ENCODE peak calls at places on chromosomes 2 and 18, in nine cellular contexts. W, T, F, O, P, H, R, X and L are unnamed samples.

GRCh38 chr2:134331081-134331480 is 77.2 kb downstream of the MGAT5 start:
- DNase-seq in X (no peak), W (no peak), F (no peak), T (no peak), H (no peak), O (no peak), R (no peak), P (no peak), L (no peak)

GRCh38 chr2:128422571-128422970 is 103.9 kb upstream of the HS6ST1 start:
- DNase-seq in T (peak), P (peak), O (peak), R (peak), W (peak), F (peak), H (no peak), X (peak), L (no peak)

GRCh38 chr2:145984541-145984940 is 1464.6 kb upstream of the ZEB2 start:
- DNase-seq in O (peak), X (no peak), T (no peak), W (peak), R (peak), F (peak), P (no peak), H (no peak), L (no peak)

GRCh38 chr2:85697096-85697495 is 2.9 kb downstream of the GNLY start:
- DNase-seq in W (no peak), P (no peak), F (no peak), H (no peak), T (no peak), O (no peak), R (no peak), X (no peak), L (no peak)

GRCh38 chr18:7844017-7844416 is 276.9 kb downstream of the PTPRM start:
- DNase-seq in T (no peak), O (peak), R (peak), F (peak), P (no peak), X (no peak), H (no peak), W (peak), L (no peak)

GRCh38 chr2:61538920-61539559 is 884 bp upstream of the XPO1 start:
- DNase-seq in R (peak), F (peak), P (peak), W (peak), T (no peak), X (peak), O (no peak), H (peak), L (peak)

GRCh38 chr18:10035306-10035991 is 121.6 kb downstream of the VAPA start:
- DNase-seq in X (no peak), T (no peak), F (no peak), H (no peak), O (no peak), P (peak), R (no peak), W (no peak), L (no peak)

GRCh38 chr2:205865794-205866490 is 183.6 kb downstream of the NRP2 start:
- DNase-seq in P (peak), F (no peak), R (no peak), O (no peak), T (no peak), H (no peak), X (no peak), W (no peak), L (no peak)

GRCh38 chr2:191789791-191790190 is 57.1 kb downstream of the CAVIN2 start:
- DNase-seq in F (peak), O (no peak), R (peak), X (no peak), T (no peak), W (peak), H (no peak), P (no peak), L (no peak)

GRCh38 chr2:148052687-148053086 is 31.8 kb downstream of the MBD5 start:
- DNase-seq in X (no peak), T (no peak), H (no peak), W (no peak), O (no peak), P (no peak), F (no peak), R (no peak), L (no peak)
- TF ChIP-seq CTCF in X (no peak), T (no peak), H (no peak), W (no peak), O (no peak), P (no peak), F (no peak), R (no peak), L (no peak)

GRCh38 chr2:195664528-195664927 is 7.5 kb downstream of the SLC39A10 start:
- DNase-seq in R (peak), P (no peak), F (peak), T (no peak), X (no peak), W (peak), H (no peak), O (peak), L (no peak)
- TF ChIP-seq CTCF in R (peak), P (no peak), F (no peak), T (no peak), X (peak), W (no peak), H (no peak), O (peak), L (no peak)

DNA sequence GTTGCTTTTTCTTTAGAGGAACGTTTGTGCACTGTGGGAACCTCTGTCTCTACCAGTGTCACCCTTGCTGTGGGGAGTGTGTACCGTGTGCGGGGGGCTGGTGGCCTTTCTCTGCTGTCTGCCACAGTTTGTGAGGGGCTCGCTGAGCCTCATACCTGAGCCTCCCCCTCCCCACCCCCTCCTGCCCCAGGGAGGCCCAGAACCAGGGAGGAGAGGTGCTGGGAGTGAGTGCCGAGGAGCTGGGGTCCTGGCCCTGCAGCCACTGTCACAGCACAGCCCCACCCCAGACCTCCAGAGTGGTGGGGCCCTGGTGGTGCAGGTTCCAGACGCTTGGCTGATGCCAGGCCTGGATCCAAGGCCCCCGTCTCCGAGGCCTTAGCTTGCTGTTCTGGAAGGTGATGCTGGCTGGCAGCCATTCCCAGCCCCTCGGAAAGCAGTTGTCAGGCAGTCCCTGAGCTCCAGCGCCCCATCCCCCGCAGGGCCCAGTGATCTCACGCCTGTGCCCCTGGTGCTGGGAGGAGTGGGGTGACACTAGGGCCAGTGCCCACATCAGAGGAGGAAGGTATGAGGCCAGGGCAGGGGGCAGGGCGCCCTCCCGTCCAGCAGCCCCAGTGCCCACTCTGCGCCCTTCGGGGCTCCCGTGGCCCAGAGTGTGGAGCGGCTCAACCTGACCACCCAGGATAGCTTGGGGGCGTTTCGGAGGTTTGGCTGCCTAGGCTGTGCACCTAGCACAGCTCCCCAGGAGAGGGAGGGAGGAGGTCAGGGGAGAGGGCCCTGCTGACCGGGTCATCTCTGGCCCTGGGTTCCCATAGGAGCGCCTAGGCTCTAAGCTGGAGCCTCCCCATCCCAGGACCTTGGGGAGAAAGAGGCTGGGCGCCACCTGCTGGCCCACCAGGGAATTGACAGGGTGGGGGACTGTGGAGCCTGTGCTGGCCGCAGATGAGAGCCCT is 53.0 kb upstream of the ALPP start:
- DNase-seq in P (peak), W (peak), H (peak), T (no peak), F (peak), O (peak), X (peak), R (peak), L (no peak)
- TF ChIP-seq CTCF in P (peak), W (peak), H (peak), T (peak), F (peak), O (peak), X (peak), R (peak), L (peak)

DNA sequence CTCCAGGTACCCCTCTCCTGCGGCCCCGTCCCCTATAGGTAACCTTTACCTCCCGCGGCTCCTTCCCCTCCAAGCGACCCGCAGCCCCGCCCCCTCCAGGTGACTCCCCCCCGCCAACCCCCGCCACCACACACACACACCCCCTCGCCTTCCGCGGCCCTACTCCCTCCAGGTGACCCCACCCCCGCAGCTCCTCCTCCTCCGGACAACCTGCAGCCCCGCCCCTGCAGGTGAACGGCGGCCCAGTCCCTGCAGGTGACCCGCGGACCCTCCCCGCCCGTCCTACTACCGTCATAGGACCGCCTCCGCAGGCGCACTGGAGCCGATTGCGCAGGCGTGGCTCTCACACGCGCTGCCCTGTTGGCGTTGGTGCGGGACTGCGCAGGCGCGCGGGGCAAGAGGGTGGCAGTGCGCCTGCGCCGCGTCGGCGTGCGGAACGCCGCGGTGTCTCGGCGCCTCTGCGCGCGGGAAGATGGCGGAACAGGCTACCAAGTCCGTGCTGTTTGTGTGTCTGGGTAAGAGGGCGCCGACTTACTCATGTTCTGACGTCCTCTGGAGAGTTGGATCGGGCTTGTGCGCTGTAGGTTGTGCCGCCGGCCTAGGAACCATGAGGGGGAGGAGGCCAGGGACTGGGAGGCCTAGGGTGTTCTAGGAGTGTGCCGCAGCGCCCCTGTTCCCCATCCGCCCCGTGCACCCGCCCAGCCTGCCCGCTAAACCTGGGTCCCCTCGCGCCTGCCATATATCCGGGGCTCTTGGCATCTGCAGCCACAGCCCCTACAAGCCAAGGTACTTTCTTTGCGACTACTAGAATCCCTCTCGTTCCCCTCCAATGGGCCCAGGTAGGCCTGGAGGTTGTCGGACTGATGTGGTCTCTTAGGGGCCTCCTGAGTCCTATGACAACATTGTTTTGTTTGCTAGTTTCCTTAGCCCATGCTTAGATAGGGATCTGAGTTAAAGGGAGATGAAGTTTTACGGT is at the start of gene ACP1:
- DNase-seq in P (peak), H (peak), F (peak), O (peak), T (peak), X (peak), W (peak), R (peak), L (peak)
- TF ChIP-seq CTCF in P (no peak), H (no peak), F (no peak), O (no peak), T (no peak), X (no peak), W (peak), R (no peak), L (no peak)

DNA sequence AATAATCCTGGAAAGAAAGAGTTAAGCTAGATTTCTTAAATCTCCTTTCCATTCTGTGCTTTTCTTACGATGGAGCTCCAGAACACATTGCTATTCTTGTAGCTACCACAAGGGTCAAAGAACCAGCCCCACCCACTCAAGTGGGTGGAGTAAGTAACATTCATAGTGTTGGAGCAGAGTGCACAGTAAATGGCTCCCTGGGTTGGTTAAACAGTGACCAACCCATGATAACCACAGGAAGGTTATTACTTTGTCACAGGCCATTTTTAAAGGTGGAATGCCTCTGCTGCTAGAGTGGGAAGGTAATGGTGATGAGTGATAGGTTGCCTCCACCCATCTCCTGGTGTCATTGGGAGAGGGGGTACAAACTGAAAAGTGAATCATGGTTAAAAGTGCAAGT is 13.9 kb downstream of the ARPC2 start:
- DNase-seq in P (peak), T (no peak), W (peak), O (no peak), R (peak), H (no peak), F (peak), X (no peak), L (peak)
- TF ChIP-seq CTCF in P (peak), T (no peak), W (peak), O (peak), R (peak), H (peak), F (peak), X (peak), L (no peak)

GRCh38 chr2:150919899-150920298 is 341.8 kb downstream of the RBM43 start:
- DNase-seq in R (no peak), O (no peak), H (no peak), F (no peak), T (no peak), X (no peak), P (no peak), W (no peak), L (no peak)

GRCh38 chr2:150924862-150925261 is 336.8 kb downstream of the RBM43 start:
- DNase-seq in F (no peak), P (no peak), T (no peak), H (no peak), R (no peak), O (no peak), X (no peak), W (no peak), L (no peak)
- TF ChIP-seq CTCF in F (no peak), P (no peak), T (no peak), H (no peak), R (no peak), O (no peak), X (no peak), W (no peak), L (no peak)

GRCh38 chr2:189763908-189764661 is 1.5 kb upstream of the OSGEPL1 start:
- DNase-seq in W (peak), T (no peak), F (peak), R (peak), O (peak), H (peak), P (no peak), X (no peak), L (no peak)
- TF ChIP-seq CTCF in W (no peak), T (no peak), F (no peak), R (no peak), O (no peak), H (peak), P (no peak), X (no peak), L (no peak)

GRCh38 chr18:2471523-2471922 is 99.8 kb downstream of the METTL4 start:
- DNase-seq in W (no peak), X (no peak), P (no peak), T (no peak), F (no peak), H (peak), R (no peak), O (no peak), L (no peak)
- TF ChIP-seq CTCF in W (peak), X (peak), P (no peak), T (no peak), F (no peak), H (peak), R (peak), O (peak), L (no peak)

DNA sequence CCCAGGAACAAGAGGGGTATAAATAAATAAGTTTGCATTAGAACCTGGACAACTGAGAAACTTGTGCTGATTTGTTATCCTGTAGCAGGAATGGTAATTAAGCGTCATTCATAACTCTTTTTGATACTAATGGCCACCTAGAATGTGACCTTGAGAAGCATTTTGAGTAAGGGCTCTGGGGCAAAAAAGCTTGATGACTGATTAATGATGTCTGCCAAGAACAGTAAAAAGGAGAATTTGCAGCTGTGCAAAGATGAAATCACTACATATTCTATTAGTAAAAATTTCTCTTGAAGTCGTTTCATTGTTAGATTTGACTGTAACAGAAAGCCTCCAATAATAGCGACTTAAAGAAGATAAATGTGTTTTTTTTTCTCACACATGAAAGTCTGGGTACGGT is 157.7 kb downstream of the PRKCE start:
- DNase-seq in P (no peak), F (no peak), T (no peak), X (no peak), R (no peak), O (no peak), H (no peak), W (no peak), L (no peak)
- TF ChIP-seq CTCF in P (no peak), F (no peak), T (no peak), X (no peak), R (no peak), O (no peak), H (no peak), W (no peak), L (no peak)